ENCODE peak calls at places on chromosomes 4 and X, in six cellular contexts. M, L, N, W, H and O are unnamed samples.

GRCh38 chr4:2441393-2442174 is 22.8 kb downstream of the CFAP99 start:
- DNase-seq in M (peak), L (peak), N (peak), W (peak), H (peak), O (no peak)

GRCh38 chrX:20397587-20397986 is 130.9 kb upstream of the RPS6KA3 start:
- DNase-seq in M (no peak), L (peak), N (no peak), W (no peak), H (no peak), O (no peak)

GRCh38 chr4:7515390-7515902 is 80.7 kb upstream of the PSAPL1 start:
- DNase-seq in M (no peak), L (peak), N (no peak), W (no peak), H (no peak), O (no peak)

GRCh38 chr4:1962980-1963379 is 45.8 kb downstream of the NELFA start:
- DNase-seq in M (peak), L (no peak), N (no peak), W (no peak), H (no peak), O (no peak)

GRCh38 chr4:181770971-181771370 is 472.2 kb upstream of the TENM3 start:
- DNase-seq in M (no peak), L (no peak), N (no peak), W (no peak), H (no peak), O (no peak)

GRCh38 chr4:95158626-95159025 is 390.1 kb downstream of the UNC5C start:
- DNase-seq in M (no peak), L (no peak), N (no peak), W (no peak), H (no peak), O (no peak)

GRCh38 chr4:2936773-2937145 is 26.4 kb downstream of the NOP14 start:
- DNase-seq in M (peak), L (no peak), N (no peak), W (peak), H (no peak), O (no peak)

GRCh38 chrX:38151426-38151825 is 69.2 kb downstream of the SRPX start:
- DNase-seq in M (no peak), L (no peak), N (no peak), W (no peak), H (no peak), O (no peak)

GRCh38 chrX:133297284-133297683 is 79.1 kb upstream of the TFDP3 start:
- DNase-seq in M (no peak), L (no peak), N (no peak), W (no peak), H (no peak), O (peak)

GRCh38 chrX:48520976-48521352 is 644 bp upstream of the EBP start:
- DNase-seq in M (peak), L (no peak), N (peak), W (no peak), H (no peak), O (peak)

GRCh38 chr4:153790962-153791551 is 2.2 kb upstream of the SFRP2 start:
- DNase-seq in M (no peak), L (no peak), N (peak), W (no peak), H (no peak), O (no peak)

GRCh38 chrX:136497556-136498048 is at the start of gene HTATSF1:
- DNase-seq in M (no peak), L (no peak), N (no peak), W (no peak), H (no peak), O (no peak)

GRCh38 chr4:17376205-17376604 is 135.7 kb downstream of the QDPR start:
- DNase-seq in M (no peak), L (no peak), N (no peak), W (no peak), H (no peak), O (no peak)

GRCh38 chrX:20857746-20858145 is 516.5 kb upstream of the CNKSR2 start:
- DNase-seq in M (no peak), L (no peak), N (no peak), W (no peak), H (no peak), O (no peak)

GRCh38 chr4:108270466-108271450 is 102.0 kb upstream of the LEF1 start:
- DNase-seq in M (peak), L (no peak), N (no peak), W (no peak), H (no peak), O (no peak)

GRCh38 chr4:61149278-61149677 is 50.8 kb upstream of the ADGRL3 start:
- DNase-seq in M (peak), L (no peak), N (no peak), W (no peak), H (no peak), O (no peak)

GRCh38 chr4:43651991-43652390 is 759.5 kb downstream of the GRXCR1 start:
- DNase-seq in M (no peak), L (no peak), N (no peak), W (no peak), H (no peak), O (no peak)

GRCh38 chr4:3340703-3341088 is 47.9 kb downstream of the RGS12 start:
- DNase-seq in M (no peak), L (no peak), N (no peak), W (no peak), H (no peak), O (peak)

GRCh38 chrX:11609109-11609508 is 56.6 kb downstream of the ARHGAP6 start:
- DNase-seq in M (no peak), L (no peak), N (no peak), W (no peak), H (no peak), O (no peak)

GRCh38 chrX:69630147-69630546 is 14.2 kb downstream of the EDA start:
- DNase-seq in M (no peak), L (no peak), N (no peak), W (no peak), H (no peak), O (no peak)

GRCh38 chr4:141636077-141636770 is at the start of gene IL15:
- DNase-seq in M (peak), L (peak), N (peak), W (no peak), H (peak), O (peak)

GRCh38 chr4:147933316-147933715 is 201.4 kb downstream of the ARHGAP10 start:
- DNase-seq in M (no peak), L (no peak), N (no peak), W (no peak), H (no peak), O (peak)

GRCh38 chr4:38308728-38309315 is 348.6 kb downstream of the PTTG2 start:
- DNase-seq in M (no peak), L (no peak), N (no peak), W (no peak), H (no peak), O (no peak)

GRCh38 chr4:169175035-169175434 is 95.7 kb downstream of the SH3RF1 start:
- DNase-seq in M (no peak), L (no peak), N (no peak), W (no peak), H (no peak), O (no peak)

GRCh38 chr4:76607266-76607799 is 172.3 kb downstream of the SHROOM3 start:
- DNase-seq in M (no peak), L (no peak), N (no peak), W (peak), H (no peak), O (no peak)

GRCh38 chr4:163473576-163473975 is at the start of gene TKTL2:
- DNase-seq in M (peak), L (no peak), N (peak), W (no peak), H (no peak), O (no peak)
- TF ChIP-seq JUND in M (no peak), L (no peak), N (no peak), W (no peak), H (no peak), O (no peak)

GRCh38 chr4:151574968-151575367 is 166.0 kb downstream of the FHIP1A start:
- DNase-seq in M (no peak), L (no peak), N (no peak), W (no peak), H (no peak), O (no peak)
- TF ChIP-seq JUND in M (no peak), L (no peak), N (no peak), W (no peak), H (no peak), O (no peak)

DNA sequence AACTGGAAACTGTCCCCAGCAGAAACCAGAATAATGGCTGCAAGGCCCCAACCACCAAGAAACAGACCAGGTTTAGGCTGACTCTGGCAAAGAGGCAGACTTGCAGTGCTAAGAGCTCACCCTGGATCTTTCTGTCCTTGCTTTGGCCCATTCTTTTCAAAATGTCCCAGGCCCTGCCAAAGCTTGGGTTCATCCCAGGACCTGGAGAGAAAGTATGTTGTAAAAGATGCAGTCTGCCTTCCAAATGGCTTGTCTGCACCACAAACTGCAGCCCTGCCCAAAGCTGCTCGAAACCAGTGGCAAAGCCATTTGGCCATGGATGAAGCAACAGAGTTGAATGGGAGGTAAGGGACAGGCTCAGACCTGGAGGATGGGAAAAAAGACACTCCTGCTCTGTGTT is 38.0 kb upstream of the LNX1 start:
- DNase-seq in M (no peak), L (no peak), N (no peak), W (no peak), H (no peak), O (no peak)
- TF ChIP-seq JUND in M (no peak), L (no peak), N (no peak), W (no peak), H (no peak), O (no peak)

DNA sequence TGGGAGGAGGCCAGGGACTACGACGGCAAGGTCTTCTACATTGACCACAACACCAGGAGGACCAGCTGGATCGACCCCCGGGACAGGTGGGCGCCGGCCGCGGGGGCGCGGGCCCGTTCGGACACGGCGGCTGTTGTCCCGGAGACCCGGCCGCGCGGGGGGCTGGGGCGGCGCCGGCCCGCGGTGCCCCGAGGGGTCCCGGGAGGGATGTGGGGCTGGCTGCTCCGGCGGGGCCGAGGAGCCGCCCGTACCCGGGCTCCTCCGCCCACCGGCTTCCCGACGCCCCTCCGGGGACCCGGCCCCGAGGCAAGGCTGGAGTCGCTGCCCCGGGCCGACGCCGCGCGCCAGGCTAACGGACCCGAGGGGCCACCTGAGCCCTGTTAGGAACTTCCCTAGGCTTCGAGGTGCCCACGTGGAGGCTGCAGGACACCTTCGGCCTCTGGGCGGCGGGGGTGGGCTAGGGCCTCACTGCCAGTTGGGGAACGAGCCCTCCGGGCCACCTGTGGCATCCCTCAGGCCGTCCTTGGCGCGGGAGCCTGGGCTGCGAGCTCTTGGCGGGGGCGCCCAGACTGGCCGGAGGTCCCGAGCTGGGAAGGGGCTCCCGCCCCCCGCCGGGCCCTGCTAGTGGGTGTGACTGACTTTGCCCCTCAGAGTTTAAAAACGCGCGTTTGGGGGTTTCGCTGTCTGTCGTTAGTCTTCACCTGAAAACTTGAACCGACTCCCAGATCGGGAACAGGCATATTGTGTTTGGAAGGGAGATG is 660 bp downstream of the WWC2 start:
- DNase-seq in M (peak), L (peak), N (no peak), W (no peak), H (no peak), O (peak)
- TF ChIP-seq JUND in M (no peak), L (no peak), N (no peak), W (no peak), H (no peak), O (no peak)

GRCh38 chrX:147916375-147916968 is 4.8 kb downstream of the FMR1 start:
- DNase-seq in M (no peak), L (no peak), N (no peak), W (no peak), H (no peak), O (no peak)

GRCh38 chrX:147920161-147920666 is 8.5 kb downstream of the FMR1 start:
- DNase-seq in M (no peak), L (no peak), N (no peak), W (no peak), H (no peak), O (no peak)

GRCh38 chrX:147913570-147913969 is 1.9 kb downstream of the FMR1 start:
- DNase-seq in M (no peak), L (no peak), N (no peak), W (no peak), H (no peak), O (no peak)

GRCh38 chrX:147914609-147915008 is 2.9 kb downstream of the FMR1 start:
- DNase-seq in M (no peak), L (no peak), N (no peak), W (no peak), H (no peak), O (no peak)

DNA sequence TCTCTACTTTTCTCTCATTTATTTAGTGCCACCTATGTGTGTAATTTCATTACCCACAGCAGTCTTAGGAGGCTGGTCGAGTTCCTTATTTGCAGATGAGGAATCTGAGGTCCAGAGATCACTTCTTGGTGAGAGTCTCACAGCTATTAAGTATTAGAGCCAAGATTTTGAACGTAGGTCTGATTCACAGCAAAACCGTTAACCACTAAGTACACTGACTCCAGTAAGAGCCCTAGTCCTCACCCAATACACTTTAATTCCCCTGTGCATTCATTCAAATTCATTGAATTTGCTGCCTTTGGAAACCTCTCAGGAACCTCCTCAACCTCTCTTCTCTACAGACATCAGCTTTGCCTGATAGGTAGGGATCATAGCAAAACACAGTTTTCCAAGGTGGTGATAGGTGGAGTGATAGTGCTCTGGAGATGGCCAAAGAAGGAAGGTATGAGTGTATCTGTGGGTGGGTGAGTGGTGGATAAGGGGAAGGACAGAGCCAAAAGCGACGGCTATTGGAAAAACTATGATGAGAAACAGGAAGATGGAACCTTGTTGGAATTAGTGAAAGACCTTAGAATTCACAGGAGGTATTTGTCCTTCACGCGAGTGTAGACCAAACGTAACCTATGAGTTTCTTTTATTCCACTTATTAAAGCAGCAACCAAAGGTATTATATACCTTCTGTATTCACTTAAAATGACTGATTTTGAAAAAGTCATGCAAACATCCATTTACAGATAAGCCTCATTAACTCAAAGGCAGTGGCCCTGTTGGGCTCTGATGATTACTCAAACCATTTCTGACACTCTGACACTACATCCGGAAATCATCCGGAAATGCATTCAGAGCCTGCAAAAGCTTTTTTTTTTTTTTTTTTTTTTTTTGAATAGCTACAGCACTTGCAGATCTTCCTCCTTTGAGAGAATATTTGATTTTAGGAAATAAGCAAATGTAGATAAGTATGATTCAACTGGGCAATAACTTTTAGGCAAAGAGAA is 6.3 kb downstream of the FMR1 start:
- DNase-seq in M (peak), L (no peak), N (no peak), W (peak), H (no peak), O (no peak)
- TF ChIP-seq JUND in M (no peak), L (no peak), N (no peak), W (peak), H (no peak), O (no peak)

DNA sequence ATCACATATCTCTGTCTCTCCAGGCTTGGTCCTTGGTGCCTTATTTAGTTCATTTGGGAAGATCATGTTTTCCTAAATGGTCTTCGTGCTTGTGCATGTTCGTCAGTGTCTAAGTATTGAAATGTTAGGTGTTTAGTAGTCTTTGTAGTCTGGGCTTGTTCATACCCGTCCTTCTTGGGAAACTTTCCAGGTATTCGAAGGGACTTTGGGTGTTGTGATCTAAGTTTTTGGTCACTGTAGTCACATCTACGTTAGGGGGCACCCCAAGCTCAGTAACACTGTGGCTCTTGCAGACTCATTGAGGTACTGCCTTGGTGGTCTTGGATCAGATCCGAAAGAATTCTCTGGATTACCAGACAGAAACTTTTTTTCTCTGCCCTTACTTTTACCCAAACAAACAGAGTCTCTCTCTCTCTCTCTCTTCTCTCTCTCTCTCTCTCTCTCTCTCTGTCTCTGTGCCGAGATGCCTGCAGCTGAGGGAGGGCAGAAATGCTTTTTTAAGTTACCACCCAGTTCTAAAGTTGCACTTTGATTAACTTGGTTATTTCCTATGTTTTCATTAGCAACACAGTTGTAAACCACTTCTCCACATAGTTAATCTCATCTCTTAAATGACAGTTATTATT is 67.6 kb upstream of the SLC7A3 start:
- DNase-seq in M (peak), L (peak), N (no peak), W (no peak), H (no peak), O (no peak)
- TF ChIP-seq JUND in M (no peak), L (no peak), N (no peak), W (no peak), H (no peak), O (no peak)

DNA sequence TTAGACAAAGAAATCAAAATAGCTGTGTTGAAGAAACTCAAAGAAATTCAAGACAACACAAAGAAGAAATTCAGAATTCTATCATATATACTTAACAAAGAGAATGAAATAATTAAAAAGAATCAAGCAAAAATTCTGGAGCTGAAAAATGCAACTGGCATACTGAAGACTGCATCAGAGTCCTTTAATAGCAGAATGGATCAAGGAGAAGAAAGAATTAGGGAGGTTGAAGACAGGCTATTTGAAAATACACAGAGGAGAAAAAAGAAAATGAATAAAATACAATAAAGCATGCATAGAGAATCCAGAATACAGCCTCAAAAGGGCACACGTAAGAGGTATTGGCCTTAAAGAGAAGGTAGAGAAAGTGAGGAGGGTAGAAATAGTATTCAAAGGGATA is 179.5 kb upstream of the SPIN4 start:
- DNase-seq in M (no peak), L (no peak), N (no peak), W (no peak), H (no peak), O (no peak)
- TF ChIP-seq JUND in M (no peak), L (no peak), N (no peak), W (no peak), H (no peak), O (no peak)

DNA sequence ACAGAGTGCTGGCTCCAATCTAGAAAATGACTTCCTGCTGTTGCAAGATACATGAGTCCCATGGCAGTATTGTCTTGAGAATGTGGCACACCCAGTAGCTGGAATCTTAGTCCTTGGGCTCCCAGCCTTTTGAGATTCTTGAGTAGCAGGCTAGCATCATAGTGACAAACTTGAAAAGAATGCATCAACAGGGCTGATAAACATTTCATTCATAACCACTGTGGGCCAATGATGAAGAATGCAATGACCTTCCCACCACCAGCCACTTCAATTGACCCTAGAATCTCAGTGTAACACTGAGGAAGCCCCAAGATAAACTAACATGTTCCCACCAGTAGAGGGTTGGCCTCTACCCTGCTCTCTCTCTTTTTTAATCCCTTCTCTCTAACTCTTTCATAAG is 329.3 kb downstream of the GBA3 start:
- DNase-seq in M (no peak), L (no peak), N (no peak), W (no peak), H (no peak), O (no peak)
- TF ChIP-seq JUND in M (no peak), L (no peak), N (no peak), W (no peak), H (no peak), O (no peak)

DNA sequence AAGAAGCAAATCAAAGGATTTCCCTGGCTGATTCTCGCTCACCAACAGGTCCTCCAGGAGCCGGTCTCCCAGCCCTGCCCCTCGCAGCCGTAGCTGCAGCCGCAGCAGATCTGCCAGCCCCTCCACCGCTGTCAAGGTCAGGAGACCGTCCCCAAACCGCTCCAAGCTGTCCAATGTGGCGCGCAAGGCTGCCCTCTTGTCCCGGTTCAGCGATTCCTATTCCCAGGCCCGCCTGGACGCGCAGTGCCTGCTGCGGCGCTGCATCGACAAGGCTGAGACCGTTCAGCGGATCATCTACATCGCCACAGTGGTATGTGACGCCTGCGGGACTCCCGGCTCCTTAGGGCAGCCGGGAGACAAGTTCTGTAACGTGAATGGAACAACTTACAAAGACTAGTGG is 25.6 kb downstream of the SPATA18 start:
- DNase-seq in M (no peak), L (no peak), N (peak), W (no peak), H (no peak), O (no peak)
- TF ChIP-seq JUND in M (no peak), L (no peak), N (no peak), W (no peak), H (no peak), O (no peak)